ENCODE peak calls at places on chromosomes 12 and 14, in six cellular contexts. S, K, E, H, N and A are unnamed samples.

GRCh38 chr12:130715150-130715995 is 726 bp downstream of the RIMBP2 start:
- DNase-seq in S (no peak), K (no peak), E (no peak), H (no peak), N (no peak), A (peak)

GRCh38 chr12:26246483-26247164 is 51.3 kb downstream of the SSPN start:
- DNase-seq in S (no peak), K (no peak), E (no peak), H (no peak), N (no peak), A (no peak)

GRCh38 chr14:91220581-91221000 is 23.9 kb downstream of the GPR68 start:
- DNase-seq in S (no peak), K (no peak), E (no peak), H (no peak), N (no peak), A (no peak)

GRCh38 chr14:38504175-38504574 is 248.3 kb upstream of the CLEC14A start:
- DNase-seq in S (no peak), K (no peak), E (no peak), H (no peak), N (no peak), A (no peak)

GRCh38 chr14:100078216-100078780 is 13.1 kb downstream of the EVL start:
- DNase-seq in S (no peak), K (no peak), E (no peak), H (no peak), N (no peak), A (no peak)

GRCh38 chr12:54736549-54736948 is 88.4 kb upstream of the DCD start:
- DNase-seq in S (no peak), K (no peak), E (no peak), H (no peak), N (no peak), A (no peak)

GRCh38 chr12:14238224-14238792 is 127.2 kb upstream of the ATF7IP start:
- DNase-seq in S (peak), K (peak), E (no peak), H (no peak), N (no peak), A (no peak)

GRCh38 chr12:125674554-125674953 is 609.3 kb downstream of the AACS start:
- DNase-seq in S (no peak), K (no peak), E (no peak), H (no peak), N (no peak), A (no peak)

GRCh38 chr12:59973515-59973914 is 377.7 kb downstream of the SLC16A7 start:
- DNase-seq in S (peak), K (no peak), E (no peak), H (no peak), N (no peak), A (no peak)

GRCh38 chr14:96928779-96929380 is 131.7 kb downstream of the VRK1 start:
- DNase-seq in S (no peak), K (no peak), E (no peak), H (no peak), N (no peak), A (no peak)

GRCh38 chr12:21656931-21657335 is 709 bp downstream of the LDHB start:
- DNase-seq in S (peak), K (peak), E (no peak), H (no peak), N (peak), A (peak)

GRCh38 chr12:57243521-57244305 is 7.3 kb downstream of the STAC3 start:
- DNase-seq in S (peak), K (no peak), E (peak), H (peak), N (peak), A (peak)

GRCh38 chr12:88111074-88111652 is 30.7 kb downstream of the CEP290 start:
- DNase-seq in S (peak), K (peak), E (no peak), H (no peak), N (no peak), A (no peak)